ENCODE peak calls at places on chromosomes 1 and 21, in seven cellular contexts. Y is body of pancreas, B is adrenal gland, X is heart left ventricle, M is ovary, S is uterus, W is stomach. J is an unnamed sample. For H3K9me3, the result is how much of the 10 kb centered on the place peaks cover.

GRCh38 chr1:236733654-236734053 is 47.4 kb downstream of the ACTN2 start:
- DNase-seq in M (no peak), Y (no peak), S (no peak), X (no peak), B (no peak), W (no peak), J (no peak)

GRCh38 chr1:206863266-206863665 is 2.2 kb upstream of the IL20 start:
- DNase-seq in S (no peak), M (no peak), B (no peak), W (no peak), Y (no peak), X (no peak), J (no peak)

GRCh38 chr1:102896286-102896685 is 212.0 kb downstream of the COL11A1 start:
- DNase-seq in S (no peak), Y (no peak), M (no peak), W (no peak), B (no peak), X (no peak), J (no peak)

GRCh38 chr1:214842856-214843255 is 239.7 kb upstream of the KCNK2 start:
- DNase-seq in S (no peak), W (no peak), Y (no peak), X (no peak), M (no peak), B (no peak), J (no peak)

GRCh38 chr1:1206376-1207253 is at the start of gene TNFRSF18:
- DNase-seq in X (peak), M (peak), Y (peak), S (no peak), B (no peak), W (peak), J (peak)

GRCh38 chr1:179034720-179035119 is 9.0 kb downstream of the FAM20B start:
- DNase-seq in M (no peak), W (no peak), S (no peak), B (no peak), X (no peak), Y (no peak), J (no peak)

GRCh38 chr1:208880433-208881100 is 636.4 kb upstream of the PLXNA2 start:
- DNase-seq in X (no peak), B (no peak), S (no peak), M (no peak), Y (no peak), W (no peak), J (no peak)

GRCh38 chr1:240000634-240001033 is 91.0 kb upstream of the FMN2 start:
- DNase-seq in X (no peak), S (no peak), M (no peak), W (no peak), Y (no peak), B (no peak), J (no peak)

GRCh38 chr1:186212574-186213224 is 162.4 kb downstream of the TPR start:
- DNase-seq in X (peak), M (no peak), Y (peak), S (no peak), W (no peak), B (peak), J (peak)

GRCh38 chr21:45892156-45892919 is 89.2 kb upstream of the COL6A1 start:
- DNase-seq in S (no peak), Y (no peak), B (no peak), X (peak), M (no peak), W (no peak), J (no peak)

GRCh38 chr1:17687125-17687524 is 68.0 kb upstream of the ACTL8 start:
- DNase-seq in X (no peak), S (no peak), W (no peak), Y (no peak), B (no peak), M (no peak), J (no peak)

GRCh38 chr1:232440325-232441059 is 189.4 kb downstream of the SIPA1L2 start:
- DNase-seq in S (no peak), W (no peak), B (peak), Y (no peak), M (no peak), X (no peak), J (no peak)

GRCh38 chr1:5611855-5612254 is 380.4 kb downstream of the NPHP4 start:
- DNase-seq in M (no peak), Y (no peak), B (no peak), X (no peak), W (no peak), S (no peak), J (no peak)

GRCh38 chr1:208203127-208203847 is 40.9 kb downstream of the PLXNA2 start:
- DNase-seq in Y (peak), B (no peak), S (no peak), M (peak), X (peak), W (peak), J (peak)

GRCh38 chr1:233614743-233615521 is 1.0 kb downstream of the KCNK1 start:
- DNase-seq in M (no peak), W (peak), Y (peak), S (peak), X (no peak), B (no peak), J (peak)

GRCh38 chr1:203607169-203607873 is 19.3 kb upstream of the ATP2B4 start:
- DNase-seq in S (no peak), Y (peak), X (peak), W (peak), B (peak), M (peak), J (no peak)

GRCh38 chr1:42423621-42424200 is 32.1 kb downstream of the ZMYND12 start:
- DNase-seq in B (no peak), X (no peak), Y (no peak), S (no peak), W (no peak), M (no peak), J (no peak)

GRCh38 chr1:172322219-172323061 is 98.0 kb upstream of the C1orf105 start:
- DNase-seq in B (peak), X (peak), M (no peak), S (peak), W (no peak), Y (peak), J (no peak)

GRCh38 chr1:30779294-30780071 is 21.9 kb upstream of the LAPTM5 start:
- DNase-seq in X (peak), W (peak), B (peak), S (peak), M (peak), Y (peak), J (peak)

GRCh38 chr1:112501810-112502641 is 6.7 kb upstream of the WNT2B start:
- DNase-seq in B (peak), W (peak), S (peak), X (peak), M (peak), Y (peak), J (peak)

GRCh38 chr1:180343931-180344406 is 113.9 kb downstream of the LHX4 start:
- DNase-seq in X (peak), W (peak), M (no peak), B (peak), S (no peak), Y (peak), J (no peak)

GRCh38 chr1:19646366-19646765 is 2.3 kb downstream of the NBL1 start:
- DNase-seq in W (peak), M (no peak), Y (no peak), B (no peak), S (no peak), X (no peak), J (peak)

GRCh38 chr1:118575060-118575459 is 390.0 kb upstream of the SPAG17 start:
- DNase-seq in X (no peak), S (no peak), M (no peak), W (no peak), Y (no peak), B (no peak), J (no peak)

GRCh38 chr1:20058531-20058930 is 11.5 kb upstream of the PLA2G5 start:
- DNase-seq in Y (no peak), B (no peak), S (no peak), X (no peak), M (no peak), W (no peak), J (no peak)

GRCh38 chr1:115929846-115930245 is 46.5 kb upstream of the SLC22A15 start:
- DNase-seq in M (no peak), W (no peak), S (no peak), Y (no peak), B (no peak), X (no peak), J (no peak)

GRCh38 chr1:248813546-248813945 is 12.2 kb downstream of the SH3BP5L start:
- DNase-seq in S (no peak), W (no peak), X (no peak), M (no peak), B (peak), Y (no peak), J (no peak)

GRCh38 chr21:39022901-39023693 is 160.2 kb downstream of the PSMG1 start:
- DNase-seq in M (peak), Y (peak), B (peak), W (no peak), X (peak), S (peak), J (no peak)

GRCh38 chr1:27572019-27572678 is 31.8 kb downstream of the AHDC1 start:
- DNase-seq in B (no peak), X (no peak), W (no peak), M (no peak), S (no peak), Y (no peak), J (no peak)

GRCh38 chr1:117623141-117623540 is 17.3 kb downstream of the TENT5C start:
- DNase-seq in Y (no peak), S (no peak), B (no peak), M (no peak), X (no peak), W (no peak), J (no peak)

GRCh38 chr1:48851638-48852037 is 74.9 kb upstream of the BEND5 start:
- DNase-seq in S (no peak), Y (no peak), B (no peak), M (no peak), W (no peak), X (no peak), J (no peak)

GRCh38 chr1:58396150-58396549 is 150.4 kb downstream of the OMA1 start:
- DNase-seq in W (no peak), M (no peak), Y (no peak), X (no peak), S (no peak), B (no peak), J (no peak)

GRCh38 chr1:20166047-20166446 is 19.8 kb upstream of the UBXN10 start:
- DNase-seq in W (no peak), X (no peak), S (peak), B (no peak), Y (no peak), M (no peak), J (peak)

GRCh38 chr1:83552820-83553219 is 446.1 kb downstream of the TTLL7 start:
- DNase-seq in B (no peak), M (no peak), S (no peak), Y (no peak), W (no peak), X (no peak), J (no peak)

GRCh38 chr1:83559090-83559489 is 439.8 kb downstream of the TTLL7 start:
- DNase-seq in S (no peak), B (no peak), M (no peak), Y (no peak), X (no peak), W (no peak), J (no peak)

GRCh38 chr1:83559531-83559930 is 439.4 kb downstream of the TTLL7 start:
- DNase-seq in B (no peak), S (no peak), M (no peak), Y (no peak), W (no peak), X (no peak), J (no peak)

GRCh38 chr1:83554174-83554573 is 444.8 kb downstream of the TTLL7 start:
- DNase-seq in M (no peak), B (no peak), W (no peak), X (no peak), Y (no peak), S (no peak), J (no peak)

DNA sequence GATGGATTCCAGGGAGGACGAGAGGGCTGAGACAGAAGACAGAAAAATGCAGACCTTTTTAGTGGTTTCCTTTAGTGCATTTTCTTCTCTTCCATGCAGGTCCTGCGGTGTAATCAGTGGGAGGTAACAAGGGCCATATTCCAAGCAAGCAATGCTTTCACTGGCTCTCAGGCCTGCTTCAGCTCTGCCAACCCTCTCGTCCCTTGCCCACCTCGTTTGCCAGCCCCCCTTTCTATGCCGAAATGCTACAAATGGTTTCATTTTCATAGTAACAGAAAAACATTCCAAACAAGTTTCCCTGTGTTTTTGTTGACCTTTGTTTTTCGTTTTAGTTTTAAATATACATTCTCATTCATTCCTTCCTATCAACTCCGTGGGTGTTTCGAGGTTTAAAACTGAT is 443.1 kb downstream of the TTLL7 start:
- DNase-seq in S (no peak), B (no peak), W (no peak), M (no peak), Y (no peak), X (no peak), J (no peak)
- H3K9me3 ChIP-seq in S (under half), B (under half), W (under half), M (under half), Y (under half), X (under half), J (under half)

GRCh38 chr21:41367598-41368360 is 6.0 kb downstream of the MX2 start:
- DNase-seq in W (no peak), M (no peak), X (no peak), S (no peak), Y (no peak), B (peak), J (no peak)
- TF ChIP-seq POLR2A in W (no peak), M (no peak), X (no peak), S (no peak), Y (no peak), B (no peak), J (no peak)

DNA sequence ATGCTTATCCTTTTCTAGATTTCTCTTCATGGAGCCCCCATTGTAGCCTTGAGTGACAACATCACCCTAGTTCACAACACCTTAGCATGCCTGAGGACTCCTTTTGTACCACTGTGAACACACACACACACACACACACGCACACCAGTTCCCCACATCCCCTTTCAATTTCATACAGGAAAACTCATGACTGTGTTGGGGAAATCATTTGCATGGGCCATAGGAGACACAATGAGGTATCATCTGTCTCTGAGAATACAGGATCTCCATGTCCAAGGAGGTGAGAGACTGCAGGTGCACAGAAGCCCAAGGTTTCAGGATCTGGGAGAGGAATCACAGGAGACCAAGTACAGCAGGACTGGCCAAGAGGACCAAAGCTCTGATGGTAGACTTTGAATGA is 119.7 kb downstream of the TPTE start:
- DNase-seq in W (no peak), S (no peak), Y (no peak), M (no peak), B (no peak), X (no peak), J (no peak)
- H3K9me3 ChIP-seq in W (under half), S (under half), Y (under half), M (under half), B (under half), X (under half), J (under half)

GRCh38 chr1:246318622-246319021 is 188.5 kb downstream of the SMYD3 start:
- DNase-seq in S (no peak), X (no peak), B (no peak), M (no peak), W (no peak), Y (no peak), J (no peak)

GRCh38 chr1:246317291-246317690 is 189.8 kb downstream of the SMYD3 start:
- DNase-seq in X (no peak), M (no peak), B (no peak), S (no peak), Y (no peak), W (no peak), J (no peak)

GRCh38 chr1:246320286-246320685 is 186.8 kb downstream of the SMYD3 start:
- DNase-seq in W (no peak), M (no peak), S (no peak), Y (no peak), B (no peak), X (no peak), J (no peak)

GRCh38 chr1:246317723-246318359 is 189.2 kb downstream of the SMYD3 start:
- DNase-seq in Y (no peak), W (no peak), X (no peak), M (no peak), B (no peak), S (no peak), J (no peak)

DNA sequence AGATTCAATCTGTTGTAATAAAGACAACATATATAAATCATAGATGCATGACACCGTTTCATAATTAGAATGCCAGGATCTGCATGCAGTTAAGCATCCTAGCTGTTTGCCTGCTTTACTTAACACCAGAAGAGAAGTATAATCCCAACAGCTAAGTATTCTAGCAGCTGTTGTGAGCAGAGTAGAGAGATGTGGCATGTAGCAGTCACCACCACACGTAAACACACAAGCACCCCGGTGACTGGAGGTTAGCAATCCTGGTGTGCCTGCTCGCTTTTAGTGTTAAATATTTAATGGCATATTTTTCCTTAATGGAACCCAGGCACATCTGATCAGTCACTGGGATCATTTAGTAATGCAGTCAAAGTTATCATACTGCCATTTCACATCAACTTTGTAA is 188.0 kb downstream of the SMYD3 start:
- DNase-seq in B (no peak), W (no peak), Y (no peak), M (no peak), S (no peak), X (no peak), J (no peak)
- TF ChIP-seq POLR2A in B (no peak), W (no peak), Y (no peak), M (no peak), S (no peak), X (no peak), J (no peak)

GRCh38 chr21:29529139-29529538 is 230.4 kb downstream of the BACH1 start:
- DNase-seq in M (no peak), X (no peak), B (no peak), Y (no peak), W (no peak), S (no peak), J (no peak)

GRCh38 chr21:29521872-29522271 is 223.2 kb downstream of the BACH1 start:
- DNase-seq in M (no peak), B (no peak), S (no peak), W (no peak), Y (no peak), X (no peak), J (no peak)

GRCh38 chr21:29523646-29524045 is 224.9 kb downstream of the BACH1 start:
- DNase-seq in S (no peak), M (no peak), W (no peak), X (no peak), Y (peak), B (no peak), J (peak)

GRCh38 chr21:29524055-29524454 is 225.3 kb downstream of the BACH1 start:
- DNase-seq in S (no peak), B (no peak), W (no peak), Y (no peak), M (no peak), X (no peak), J (no peak)

GRCh38 chr21:29526545-29526944 is 227.8 kb downstream of the BACH1 start:
- DNase-seq in S (no peak), Y (no peak), W (no peak), X (no peak), M (no peak), B (no peak), J (no peak)
- H3K9me3 ChIP-seq in S (under half), Y (under half), W (under half), X (under half), M (under half), B (under half), J (under half)

GRCh38 chr1:32755098-32755809 is 52.7 kb upstream of the SYNC start:
- DNase-seq in B (no peak), W (no peak), S (no peak), X (no peak), Y (peak), M (peak), J (no peak)

GRCh38 chr1:32757213-32757895 is 54.8 kb upstream of the SYNC start:
- DNase-seq in B (no peak), Y (no peak), M (no peak), S (no peak), X (no peak), W (no peak), J (no peak)

GRCh38 chr1:32753532-32754281 is 51.1 kb upstream of the SYNC start:
- DNase-seq in Y (peak), B (peak), S (peak), X (peak), W (peak), M (peak), J (peak)

GRCh38 chr1:32755810-32756159 is 53.2 kb upstream of the SYNC start:
- DNase-seq in S (no peak), M (no peak), W (no peak), Y (no peak), B (no peak), X (no peak), J (no peak)

GRCh38 chr1:32754282-32755097 is 51.9 kb upstream of the SYNC start:
- DNase-seq in W (peak), S (no peak), B (peak), M (peak), Y (peak), X (no peak), J (peak)
- TF ChIP-seq POLR2A in W (no peak), S (no peak), B (no peak), M (peak), Y (peak), X (no peak), J (peak)

GRCh38 chr1:247054992-247055415 is 23.6 kb downstream of the ZNF670 start:
- DNase-seq in Y (peak), W (peak), X (no peak), B (no peak), S (peak), M (no peak), J (no peak)
- H3K9me3 ChIP-seq in Y (under half), W (under half), X (under half), B (under half), S (under half), M (under half), J (under half)

GRCh38 chr1:154420172-154420571 is 15.0 kb downstream of the IL6R start:
- DNase-seq in B (peak), W (peak), Y (peak), S (peak), X (peak), M (peak), J (peak)
- TF ChIP-seq POLR2A in B (no peak), W (no peak), Y (no peak), S (no peak), X (no peak), M (no peak), J (no peak)

DNA sequence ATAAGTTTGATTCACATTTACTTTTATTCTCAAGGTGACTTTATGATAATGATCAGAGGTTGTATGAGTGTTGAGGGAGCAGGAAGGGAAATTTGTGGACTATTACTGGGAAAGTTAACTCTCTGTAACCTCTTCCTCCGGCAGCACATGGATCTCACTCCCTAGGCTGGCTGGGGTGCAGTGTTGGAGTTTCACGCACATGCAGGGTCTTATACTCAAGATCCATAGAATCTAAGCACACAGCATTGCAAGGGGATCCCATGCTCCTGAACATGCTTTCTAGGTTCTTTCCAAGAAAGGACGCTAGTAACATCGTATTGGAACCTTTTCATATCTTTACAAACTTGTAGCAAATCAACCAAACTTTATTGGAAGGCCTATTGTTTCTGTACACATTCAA is 757.6 kb upstream of the TPTE start:
- DNase-seq in B (no peak), M (no peak), W (no peak), Y (no peak), X (no peak), S (no peak), J (no peak)
- H3K9me3 ChIP-seq in B (under half), M (under half), W (under half), Y (under half), X (under half), S (under half), J (under half)

GRCh38 chr1:189149547-189150375 is 1327.9 kb downstream of the BRINP3 start:
- DNase-seq in S (no peak), W (peak), X (no peak), Y (no peak), B (no peak), M (no peak), J (no peak)
- TF ChIP-seq POLR2A in S (no peak), W (no peak), X (no peak), Y (no peak), B (no peak), M (no peak), J (no peak)